ENCODE peak calls at places on chromosomes 7 and 10, in eight cellular contexts. One of them, this sample, is unnamed. For H3K4me1, the result is how much of the 10 kb centered on the place peaks cover.

GRCh38 chr7:32957326-32958045 is at the start of gene FKBP9:
- DNase-seq in right lobe of liver: peak
- DNase-seq in tibial nerve: peak
- DNase-seq in transverse colon: peak
- DNase-seq in breast epithelium: peak
- DNase-seq in IMR-90: peak
- DNase-seq in gastrocnemius medialis: peak
- DNase-seq in body of pancreas: peak
- DNase-seq in this sample: peak

GRCh38 chr7:67823345-67823744 is 826.7 kb downstream of the TYW1 start:
- DNase-seq in right lobe of liver: no peak
- DNase-seq in tibial nerve: no peak
- DNase-seq in transverse colon: no peak
- DNase-seq in breast epithelium: no peak
- DNase-seq in IMR-90: no peak
- DNase-seq in gastrocnemius medialis: no peak
- DNase-seq in body of pancreas: peak
- DNase-seq in this sample: no peak

GRCh38 chr7:1664711-1665591 is 5.1 kb upstream of the ELFN1 start:
- DNase-seq in right lobe of liver: peak
- DNase-seq in tibial nerve: no peak
- DNase-seq in transverse colon: peak
- DNase-seq in breast epithelium: peak
- DNase-seq in IMR-90: peak
- DNase-seq in gastrocnemius medialis: no peak
- DNase-seq in body of pancreas: peak
- DNase-seq in this sample: peak

GRCh38 chr7:38880454-38880853 is 28.5 kb downstream of the VPS41 start:
- DNase-seq in right lobe of liver: no peak
- DNase-seq in tibial nerve: no peak
- DNase-seq in transverse colon: no peak
- DNase-seq in breast epithelium: no peak
- DNase-seq in IMR-90: no peak
- DNase-seq in gastrocnemius medialis: no peak
- DNase-seq in body of pancreas: no peak
- DNase-seq in this sample: no peak

GRCh38 chr7:68245688-68246087 is 1249.1 kb downstream of the TYW1 start:
- DNase-seq in right lobe of liver: no peak
- DNase-seq in tibial nerve: no peak
- DNase-seq in transverse colon: no peak
- DNase-seq in breast epithelium: no peak
- DNase-seq in IMR-90: no peak
- DNase-seq in gastrocnemius medialis: no peak
- DNase-seq in body of pancreas: no peak
- DNase-seq in this sample: no peak

GRCh38 chr7:134197342-134197741 is 70.2 kb downstream of the LRGUK start:
- DNase-seq in right lobe of liver: no peak
- DNase-seq in tibial nerve: no peak
- DNase-seq in transverse colon: no peak
- DNase-seq in breast epithelium: no peak
- DNase-seq in IMR-90: no peak
- DNase-seq in gastrocnemius medialis: no peak
- DNase-seq in body of pancreas: no peak
- DNase-seq in this sample: no peak

GRCh38 chr10:90051053-90051452 is 349.7 kb downstream of the KIF20B start:
- DNase-seq in right lobe of liver: no peak
- DNase-seq in tibial nerve: no peak
- DNase-seq in transverse colon: no peak
- DNase-seq in breast epithelium: no peak
- DNase-seq in IMR-90: no peak
- DNase-seq in gastrocnemius medialis: no peak
- DNase-seq in body of pancreas: no peak
- DNase-seq in this sample: no peak

GRCh38 chr10:58064714-58065528 is 202.8 kb downstream of the IPMK start:
- DNase-seq in right lobe of liver: no peak
- DNase-seq in tibial nerve: no peak
- DNase-seq in transverse colon: no peak
- DNase-seq in breast epithelium: no peak
- DNase-seq in IMR-90: peak
- DNase-seq in gastrocnemius medialis: no peak
- DNase-seq in body of pancreas: no peak
- DNase-seq in this sample: no peak

GRCh38 chr10:70543911-70544310 is 58.6 kb downstream of the PRF1 start:
- DNase-seq in right lobe of liver: no peak
- DNase-seq in tibial nerve: no peak
- DNase-seq in transverse colon: no peak
- DNase-seq in breast epithelium: no peak
- DNase-seq in IMR-90: no peak
- DNase-seq in gastrocnemius medialis: no peak
- DNase-seq in body of pancreas: no peak
- DNase-seq in this sample: no peak

GRCh38 chr10:70540789-70541360 is 61.7 kb downstream of the PRF1 start:
- DNase-seq in right lobe of liver: no peak
- DNase-seq in tibial nerve: no peak
- DNase-seq in transverse colon: no peak
- DNase-seq in breast epithelium: no peak
- DNase-seq in IMR-90: no peak
- DNase-seq in gastrocnemius medialis: no peak
- DNase-seq in body of pancreas: no peak
- DNase-seq in this sample: peak

GRCh38 chr10:70540089-70540788 is 61.7 kb downstream of the PALD1 start:
- DNase-seq in right lobe of liver: no peak
- DNase-seq in tibial nerve: no peak
- DNase-seq in transverse colon: no peak
- DNase-seq in breast epithelium: no peak
- DNase-seq in IMR-90: no peak
- DNase-seq in gastrocnemius medialis: no peak
- DNase-seq in body of pancreas: no peak
- DNase-seq in this sample: peak

GRCh38 chr10:70542565-70542938 is 60.0 kb downstream of the PRF1 start:
- DNase-seq in right lobe of liver: no peak
- DNase-seq in tibial nerve: no peak
- DNase-seq in transverse colon: no peak
- DNase-seq in breast epithelium: no peak
- DNase-seq in IMR-90: peak
- DNase-seq in gastrocnemius medialis: no peak
- DNase-seq in body of pancreas: no peak
- DNase-seq in this sample: no peak

GRCh38 chr10:70541738-70542564 is 60.6 kb downstream of the PRF1 start:
- DNase-seq in right lobe of liver: no peak
- DNase-seq in tibial nerve: no peak
- DNase-seq in transverse colon: no peak
- DNase-seq in breast epithelium: no peak
- DNase-seq in IMR-90: no peak
- DNase-seq in gastrocnemius medialis: no peak
- DNase-seq in body of pancreas: no peak
- DNase-seq in this sample: peak
- H3K27ac ChIP-seq in right lobe of liver: no peak
- H3K27ac ChIP-seq in tibial nerve: no peak
- H3K27ac ChIP-seq in transverse colon: no peak
- H3K27ac ChIP-seq in breast epithelium: no peak
- H3K27ac ChIP-seq in IMR-90: no peak
- H3K27ac ChIP-seq in gastrocnemius medialis: no peak
- H3K27ac ChIP-seq in body of pancreas: no peak
- H3K27ac ChIP-seq in this sample: no peak

GRCh38 chr10:99623919-99624318 is 3.7 kb upstream of the SLC25A28 start:
- DNase-seq in right lobe of liver: no peak
- DNase-seq in tibial nerve: no peak
- DNase-seq in transverse colon: no peak
- DNase-seq in breast epithelium: no peak
- DNase-seq in IMR-90: no peak
- DNase-seq in gastrocnemius medialis: no peak
- DNase-seq in body of pancreas: no peak
- DNase-seq in this sample: no peak

GRCh38 chr10:99619851-99620712 is at the start of gene SLC25A28:
- DNase-seq in right lobe of liver: peak
- DNase-seq in tibial nerve: peak
- DNase-seq in transverse colon: peak
- DNase-seq in breast epithelium: peak
- DNase-seq in IMR-90: peak
- DNase-seq in gastrocnemius medialis: peak
- DNase-seq in body of pancreas: peak
- DNase-seq in this sample: peak

GRCh38 chr10:99621454-99622246 is 1.4 kb upstream of the SLC25A28 start:
- DNase-seq in right lobe of liver: peak
- DNase-seq in tibial nerve: no peak
- DNase-seq in transverse colon: no peak
- DNase-seq in breast epithelium: no peak
- DNase-seq in IMR-90: no peak
- DNase-seq in gastrocnemius medialis: no peak
- DNase-seq in body of pancreas: no peak
- DNase-seq in this sample: no peak

GRCh38 chr10:99620713-99621453 is 644 bp upstream of the SLC25A28 start:
- DNase-seq in right lobe of liver: peak
- DNase-seq in tibial nerve: peak
- DNase-seq in transverse colon: peak
- DNase-seq in breast epithelium: peak
- DNase-seq in IMR-90: peak
- DNase-seq in gastrocnemius medialis: peak
- DNase-seq in body of pancreas: peak
- DNase-seq in this sample: peak

DNA sequence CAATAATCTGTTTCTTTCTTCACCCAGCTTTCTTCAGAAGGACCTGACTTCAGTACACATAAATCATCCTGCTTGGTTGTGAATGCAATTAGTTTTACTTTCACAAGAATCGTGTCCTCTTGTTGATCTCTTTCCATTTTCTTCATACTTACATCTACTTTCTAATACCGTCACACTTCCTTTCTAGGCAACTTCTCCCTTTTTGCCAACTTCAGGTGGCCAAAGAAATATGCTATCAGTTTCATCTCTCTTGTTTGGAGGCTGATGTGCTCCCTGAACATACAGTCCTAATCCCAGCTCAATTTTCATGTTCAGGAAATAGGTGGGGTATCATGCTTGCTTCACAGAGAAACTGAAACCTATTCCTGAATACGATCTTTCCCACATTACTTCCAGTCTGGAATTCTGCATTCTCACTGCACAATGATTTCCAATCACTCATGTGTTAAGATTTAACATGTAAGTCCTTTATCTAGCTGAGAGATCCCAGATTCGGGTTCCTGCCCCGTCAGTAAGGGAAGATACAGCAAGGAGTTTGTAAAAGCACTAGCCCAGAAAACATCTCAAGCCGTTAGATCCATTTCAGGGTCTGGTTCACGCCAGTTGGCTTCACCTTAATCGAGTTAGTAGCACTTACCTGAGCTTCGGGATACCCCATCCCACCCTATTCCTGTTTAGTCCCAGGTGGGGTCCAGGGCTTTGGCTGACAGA is 994 bp downstream of the SLC25A28 start:
- DNase-seq in right lobe of liver: no peak
- DNase-seq in tibial nerve: no peak
- DNase-seq in transverse colon: no peak
- DNase-seq in breast epithelium: no peak
- DNase-seq in IMR-90: peak
- DNase-seq in gastrocnemius medialis: no peak
- DNase-seq in body of pancreas: no peak
- DNase-seq in this sample: no peak
- TF ChIP-seq POLR2A in right lobe of liver: no peak
- TF ChIP-seq POLR2A in tibial nerve: no peak
- TF ChIP-seq POLR2A in transverse colon: peak
- TF ChIP-seq POLR2A in breast epithelium: no peak
- TF ChIP-seq POLR2A in IMR-90: no peak
- TF ChIP-seq POLR2A in gastrocnemius medialis: no peak
- TF ChIP-seq POLR2A in body of pancreas: no peak
- TF ChIP-seq POLR2A in this sample: no peak

DNA sequence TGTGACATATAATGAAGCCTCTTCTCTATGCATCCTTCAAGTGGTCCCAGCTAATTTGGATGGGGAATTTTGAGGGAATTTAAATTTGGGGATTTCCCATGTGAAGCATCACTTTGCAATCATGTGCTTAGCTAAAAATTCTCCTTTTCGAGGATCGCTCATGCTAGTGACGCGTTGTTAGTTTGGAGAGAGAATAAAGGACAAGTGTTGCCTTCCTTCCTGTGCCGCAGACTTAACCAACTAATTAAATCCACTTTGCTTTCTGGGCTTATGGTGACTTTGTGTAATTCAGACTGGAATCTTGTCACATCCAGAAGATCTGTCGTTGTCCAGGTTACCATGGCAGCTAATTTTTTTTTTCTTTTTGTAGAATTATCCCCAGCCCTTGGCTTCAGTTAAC is 46.9 kb upstream of the NRP1 start:
- DNase-seq in right lobe of liver: no peak
- DNase-seq in tibial nerve: no peak
- DNase-seq in transverse colon: no peak
- DNase-seq in breast epithelium: no peak
- DNase-seq in IMR-90: peak
- DNase-seq in gastrocnemius medialis: no peak
- DNase-seq in body of pancreas: no peak
- DNase-seq in this sample: no peak
- H3K4me1 ChIP-seq in right lobe of liver: under half
- H3K4me1 ChIP-seq in tibial nerve: under half
- H3K4me1 ChIP-seq in transverse colon: under half
- H3K4me1 ChIP-seq in breast epithelium: under half
- H3K4me1 ChIP-seq in IMR-90: under half
- H3K4me1 ChIP-seq in gastrocnemius medialis: under half
- H3K4me1 ChIP-seq in body of pancreas: under half
- H3K4me1 ChIP-seq in this sample: under half

GRCh38 chr10:4824791-4825310 is 1.2 kb upstream of the AKR1E2 start:
- DNase-seq in right lobe of liver: no peak
- DNase-seq in tibial nerve: no peak
- DNase-seq in transverse colon: no peak
- DNase-seq in breast epithelium: no peak
- DNase-seq in IMR-90: no peak
- DNase-seq in gastrocnemius medialis: no peak
- DNase-seq in body of pancreas: no peak
- DNase-seq in this sample: no peak

GRCh38 chr10:4828005-4828404 is 2.0 kb downstream of the AKR1E2 start:
- DNase-seq in right lobe of liver: no peak
- DNase-seq in tibial nerve: no peak
- DNase-seq in transverse colon: no peak
- DNase-seq in breast epithelium: no peak
- DNase-seq in IMR-90: no peak
- DNase-seq in gastrocnemius medialis: no peak
- DNase-seq in body of pancreas: no peak
- DNase-seq in this sample: no peak

GRCh38 chr10:4825456-4825867 is 545 bp upstream of the AKR1E2 start:
- DNase-seq in right lobe of liver: no peak
- DNase-seq in tibial nerve: no peak
- DNase-seq in transverse colon: no peak
- DNase-seq in breast epithelium: no peak
- DNase-seq in IMR-90: no peak
- DNase-seq in gastrocnemius medialis: no peak
- DNase-seq in body of pancreas: no peak
- DNase-seq in this sample: no peak

GRCh38 chr10:4826788-4827324 is 849 bp downstream of the AKR1E2 start:
- DNase-seq in right lobe of liver: no peak
- DNase-seq in tibial nerve: no peak
- DNase-seq in transverse colon: no peak
- DNase-seq in breast epithelium: no peak
- DNase-seq in IMR-90: no peak
- DNase-seq in gastrocnemius medialis: no peak
- DNase-seq in body of pancreas: no peak
- DNase-seq in this sample: no peak

DNA sequence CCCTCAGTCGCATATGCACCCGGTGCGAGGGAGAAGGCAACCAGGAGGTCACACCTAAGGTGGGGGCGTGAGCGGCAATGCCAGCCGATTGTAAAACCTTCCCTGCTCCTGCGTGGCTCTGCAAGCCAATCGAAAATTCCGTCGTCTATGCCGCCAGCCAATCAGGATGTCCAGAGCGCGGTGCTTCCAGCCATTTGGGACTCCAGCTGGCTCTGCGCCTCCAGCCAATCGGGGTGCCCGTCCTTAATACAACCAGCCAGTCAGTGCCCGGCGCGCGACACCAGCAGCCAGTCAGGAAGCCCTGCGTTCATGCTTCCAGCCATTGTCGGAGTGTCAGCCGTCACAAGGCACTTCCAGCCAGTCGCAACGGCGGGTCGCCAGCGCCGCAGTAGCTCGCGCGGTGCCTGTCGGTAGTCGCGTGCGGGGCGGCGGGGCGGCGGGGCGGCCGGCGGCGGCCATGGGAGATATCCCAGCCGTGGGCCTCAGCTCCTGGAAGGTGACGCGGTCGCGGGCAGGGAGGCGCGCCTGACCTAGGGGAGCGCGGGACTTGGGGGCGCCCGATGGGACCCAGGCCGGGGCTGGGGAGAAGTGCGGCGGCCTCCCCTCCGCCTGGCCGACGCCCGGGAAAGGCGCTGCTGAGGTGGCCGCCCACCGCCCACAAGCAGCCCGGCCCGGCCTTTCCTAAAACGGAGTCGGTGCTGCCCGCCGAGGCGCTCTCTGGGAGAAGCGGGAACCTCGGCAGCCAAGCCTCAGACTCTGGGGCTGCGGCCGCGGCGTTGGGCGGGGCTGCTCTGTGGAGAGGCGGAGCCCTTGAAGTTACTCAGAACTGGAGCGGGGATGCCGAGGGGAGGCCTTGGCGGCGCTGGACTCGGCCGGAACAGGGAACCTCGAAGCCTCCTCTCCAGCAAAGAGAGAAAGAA is at the start of gene AKR1E2:
- DNase-seq in right lobe of liver: peak
- DNase-seq in tibial nerve: peak
- DNase-seq in transverse colon: peak
- DNase-seq in breast epithelium: peak
- DNase-seq in IMR-90: peak
- DNase-seq in gastrocnemius medialis: peak
- DNase-seq in body of pancreas: peak
- DNase-seq in this sample: peak
- H3K27ac ChIP-seq in right lobe of liver: peak
- H3K27ac ChIP-seq in tibial nerve: peak
- H3K27ac ChIP-seq in transverse colon: peak
- H3K27ac ChIP-seq in breast epithelium: peak
- H3K27ac ChIP-seq in IMR-90: peak
- H3K27ac ChIP-seq in gastrocnemius medialis: peak
- H3K27ac ChIP-seq in body of pancreas: peak
- H3K27ac ChIP-seq in this sample: peak